ENCODE peak calls at places on chromosomes 13 and 19, in four cellular contexts. O, C, Q and Y are unnamed samples.

GRCh38 chr19:49787746-49788145 is 20.9 kb downstream of the AP2A1 start:
- DNase-seq in O (no peak), C (no peak), Q (no peak), Y (no peak)

GRCh38 chr13:101473458-101473857 is 21.0 kb downstream of the ITGBL1 start:
- DNase-seq in O (no peak), C (no peak), Q (peak; percentile 78), Y (no peak)

GRCh38 chr13:73340069-73340468 is 281.3 kb downstream of the KLF5 start:
- DNase-seq in O (no peak), C (no peak), Q (no peak), Y (no peak)

GRCh38 chr19:12272386-12272785 is 22.3 kb downstream of the ZNF44 start:
- DNase-seq in O (no peak), C (no peak), Q (no peak), Y (no peak)

GRCh38 chr19:43300876-43301765 is 31.8 kb upstream of the PSG9 start:
- DNase-seq in O (no peak), C (no peak), Q (no peak), Y (no peak)

GRCh38 chr13:81540777-81541176 is 1199.9 kb upstream of the SPRY2 start:
- DNase-seq in O (no peak), C (peak; percentile 13), Q (no peak), Y (peak; percentile 55)

GRCh38 chr13:44972956-44973581 is 16.2 kb downstream of the NUFIP1 start:
- DNase-seq in O (no peak), C (peak; percentile 32), Q (no peak), Y (peak; percentile 53)

GRCh38 chr19:43814663-43815352 is 12.3 kb upstream of the ZNF283 start:
- DNase-seq in O (no peak), C (no peak), Q (no peak), Y (no peak)

GRCh38 chr13:28322256-28322895 is 172.6 kb downstream of the FLT1 start:
- DNase-seq in O (no peak), C (no peak), Q (no peak), Y (no peak)

GRCh38 chr13:39226359-39226758 is 188.1 kb downstream of the NHLRC3 start:
- DNase-seq in O (no peak), C (no peak), Q (no peak), Y (peak; percentile 10)

GRCh38 chr13:95385808-95386207 is 84.6 kb upstream of the ABCC4 start:
- DNase-seq in O (no peak), C (no peak), Q (no peak), Y (no peak)

GRCh38 chr19:28632357-28633076 is 580.4 kb downstream of the UQCRFS1 start:
- DNase-seq in O (no peak), C (no peak), Q (no peak), Y (no peak)

GRCh38 chr19:42023121-42023942 is 29.3 kb upstream of the ATP1A3 start:
- DNase-seq in O (no peak), C (peak; percentile 55), Q (no peak), Y (peak; percentile 78)

GRCh38 chr13:46831588-46832194 is 34.7 kb upstream of the ESD start:
- DNase-seq in O (no peak), C (peak; percentile 61), Q (peak; percentile 8), Y (peak; percentile 71)

GRCh38 chr19:4506449-4507149 is 11.7 kb downstream of the PLIN4 start:
- DNase-seq in O (no peak), C (no peak), Q (no peak), Y (no peak)

GRCh38 chr19:54114340-54114826 is 1.1 kb downstream of the TFPT start:
- DNase-seq in O (no peak), C (peak; percentile 29), Q (no peak), Y (peak; percentile 64)

GRCh38 chr13:41652735-41653361 is 195.5 kb downstream of the RGCC start:
- DNase-seq in O (no peak), C (peak; percentile 33), Q (no peak), Y (peak; percentile 52)

GRCh38 chr19:7919681-7920519 is at the start of gene SNAPC2:
- DNase-seq in O (peak; percentile 70), C (peak; percentile 97), Q (peak; percentile 76), Y (peak; percentile 97)

DNA sequence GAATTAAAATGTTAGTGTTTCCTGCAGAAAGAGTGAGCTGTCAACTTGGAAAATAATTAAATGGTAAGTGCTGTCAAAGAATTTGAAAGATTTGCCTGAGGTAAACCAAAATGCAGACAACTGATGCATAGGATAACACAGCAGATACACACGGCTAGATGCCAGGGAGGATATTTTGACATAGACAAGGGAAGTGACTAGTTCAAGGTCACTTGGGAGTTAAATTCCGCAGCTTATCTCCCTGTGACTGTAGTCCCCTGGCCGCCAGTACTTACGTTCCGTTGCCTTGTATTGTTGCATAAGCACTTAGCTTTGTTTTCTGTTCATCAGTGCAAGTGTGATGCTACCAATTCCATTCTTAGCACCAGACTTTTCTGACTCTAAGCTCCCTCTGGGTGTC is 247.3 kb upstream of the MAB21L1 start:
- DNase-seq in O (no peak), C (no peak), Q (no peak), Y (no peak)
- H3K4me3 ChIP-seq in O (no peak overlapping the region), C (no peak overlapping the region), Q (no peak overlapping the region), Y (no peak overlapping the region)

GRCh38 chr19:33062902-33063301 is 1.8 kb downstream of the RHPN2 start:
- DNase-seq in O (no peak), C (no peak), Q (no peak), Y (no peak)
- H3K4me3 ChIP-seq in O (no peak overlapping the region), C (peak overlapping the region; percentile 95), Q (no peak overlapping the region), Y (peak overlapping the region; percentile 87)

DNA sequence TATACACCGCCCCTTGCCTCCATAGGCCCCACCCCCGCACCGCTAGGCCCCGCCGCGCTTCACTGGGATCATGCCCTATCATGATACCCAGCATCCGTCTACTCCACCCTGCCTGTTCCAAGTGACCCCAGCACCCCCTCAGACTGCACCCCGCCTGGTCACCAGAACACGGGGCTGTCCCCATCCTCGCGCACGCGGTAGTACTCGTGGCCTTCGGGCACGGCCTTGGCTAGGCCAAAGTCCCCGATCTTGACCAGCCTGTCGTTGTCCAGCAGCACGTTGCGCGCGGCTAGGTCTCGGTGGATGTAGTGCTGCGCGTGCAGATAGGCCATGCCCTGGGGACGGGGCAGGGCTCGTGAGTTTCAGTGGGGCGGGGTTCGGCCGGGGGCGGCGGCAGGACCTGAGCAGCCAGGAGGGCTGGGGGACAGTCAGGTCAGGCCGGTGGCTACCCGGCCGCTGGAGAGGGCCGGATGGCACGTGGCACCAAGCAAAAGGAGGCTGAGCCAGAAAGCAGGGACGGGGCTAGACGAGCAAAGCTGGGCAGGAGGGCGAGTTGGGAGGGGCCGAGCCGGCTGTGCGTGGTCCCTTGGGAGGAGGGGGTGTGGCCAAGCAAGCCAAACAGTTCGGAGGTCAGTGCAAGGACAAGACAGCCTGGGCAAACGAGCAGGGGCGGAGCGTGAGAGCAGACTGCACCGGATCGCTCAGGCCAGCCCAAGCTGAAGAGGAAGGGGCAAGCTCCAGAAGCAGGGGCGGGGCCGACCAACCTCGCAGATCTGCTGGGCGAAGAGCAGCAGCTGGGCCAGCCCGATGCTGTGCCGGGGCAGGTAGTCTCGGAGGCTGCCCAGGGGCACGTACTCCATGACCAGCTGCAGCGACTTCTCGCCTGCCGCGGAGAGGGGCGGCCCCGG is 13.6 kb upstream of the ICAM3 start:
- DNase-seq in O (no peak), C (peak; percentile 95), Q (no peak), Y (peak; percentile 96)
- H3K4me3 ChIP-seq in O (no peak overlapping the region), C (peak overlapping the region; percentile 50), Q (no peak overlapping the region), Y (peak overlapping the region; percentile 91)

DNA sequence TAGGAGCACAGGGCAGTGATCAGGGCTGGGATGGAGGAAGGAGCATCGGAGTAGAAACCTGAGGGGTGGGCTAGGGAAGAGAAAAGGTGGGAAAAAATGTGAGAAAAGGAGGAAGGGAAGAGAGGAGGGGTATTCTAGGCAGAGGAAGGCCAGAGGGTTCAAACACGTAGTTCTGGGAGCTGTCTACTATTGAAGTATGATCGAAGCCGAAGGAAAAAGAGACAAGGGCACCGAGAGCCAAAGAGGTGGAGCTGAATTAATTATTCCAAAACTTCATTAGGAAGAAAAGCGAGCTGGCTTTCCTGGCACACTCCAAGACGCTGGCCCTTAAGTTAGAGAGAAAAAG is 7.8 kb downstream of the DLL3 start:
- DNase-seq in O (no peak), C (no peak), Q (no peak), Y (no peak)
- H3K4me3 ChIP-seq in O (no peak overlapping the region), C (peak overlapping the region; percentile 53), Q (peak overlapping the region; percentile 71), Y (peak overlapping the region; percentile 79)

GRCh38 chr19:18278521-18279265 is 2.7 kb downstream of the JUND start:
- DNase-seq in O (no peak), C (no peak), Q (no peak), Y (peak; percentile 43)

GRCh38 chr19:18273566-18274302 is 518 bp downstream of the IQCN start:
- DNase-seq in O (no peak), C (no peak), Q (no peak), Y (no peak)

GRCh38 chr19:18274303-18274775 is at the start of gene IQCN:
- DNase-seq in O (no peak), C (no peak), Q (no peak), Y (peak; percentile 74)

GRCh38 chr19:18271433-18271841 is 2.8 kb downstream of the IQCN start:
- DNase-seq in O (no peak), C (no peak), Q (no peak), Y (no peak)

GRCh38 chr19:18274776-18275356 is 614 bp upstream of the IQCN start:
- DNase-seq in O (no peak), C (no peak), Q (peak; percentile 58), Y (peak; percentile 37)
- H3K4me3 ChIP-seq in O (no peak overlapping the region), C (no peak overlapping the region), Q (no peak overlapping the region), Y (no peak overlapping the region)

DNA sequence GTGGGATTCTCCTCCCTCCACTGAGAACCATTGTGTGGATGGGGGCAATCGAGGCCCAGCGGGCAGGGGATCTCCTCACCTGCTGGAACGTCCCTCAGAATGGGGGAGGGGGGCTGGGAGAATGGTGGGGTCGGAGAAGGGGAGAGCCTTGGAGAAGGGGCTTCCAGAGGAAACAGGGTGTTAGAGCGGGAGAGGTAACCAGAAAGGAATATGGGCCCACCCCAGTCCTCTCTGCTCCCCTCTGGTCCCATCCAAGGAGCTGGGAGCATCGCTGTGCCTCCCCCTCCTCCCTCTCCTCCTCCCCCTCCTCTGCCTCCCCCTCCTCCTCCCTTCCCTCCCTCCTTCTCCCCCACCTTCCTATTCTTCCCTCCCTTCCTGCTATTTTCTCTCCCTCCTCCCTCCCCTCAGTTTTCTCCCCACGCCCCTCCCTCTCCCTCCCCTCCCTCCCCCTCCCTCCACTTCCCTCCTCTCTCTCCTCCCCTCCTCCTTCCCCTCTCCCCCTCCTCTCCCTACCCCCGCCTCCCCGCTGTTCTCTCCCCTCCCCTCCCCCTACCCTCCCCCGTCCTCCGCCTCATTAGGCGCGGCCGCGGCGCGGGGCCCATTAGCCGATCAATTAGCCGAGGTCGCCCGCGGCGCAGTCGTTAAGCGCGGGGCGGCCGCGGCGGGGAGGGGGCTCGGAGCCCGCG is 15.5 kb downstream of the TLE5 start:
- DNase-seq in O (no peak), C (peak; percentile 93), Q (no peak), Y (peak; percentile 79)
- H3K4me3 ChIP-seq in O (no peak overlapping the region), C (peak overlapping the region; percentile 46), Q (peak overlapping the region; percentile 41), Y (peak overlapping the region; percentile 64)

DNA sequence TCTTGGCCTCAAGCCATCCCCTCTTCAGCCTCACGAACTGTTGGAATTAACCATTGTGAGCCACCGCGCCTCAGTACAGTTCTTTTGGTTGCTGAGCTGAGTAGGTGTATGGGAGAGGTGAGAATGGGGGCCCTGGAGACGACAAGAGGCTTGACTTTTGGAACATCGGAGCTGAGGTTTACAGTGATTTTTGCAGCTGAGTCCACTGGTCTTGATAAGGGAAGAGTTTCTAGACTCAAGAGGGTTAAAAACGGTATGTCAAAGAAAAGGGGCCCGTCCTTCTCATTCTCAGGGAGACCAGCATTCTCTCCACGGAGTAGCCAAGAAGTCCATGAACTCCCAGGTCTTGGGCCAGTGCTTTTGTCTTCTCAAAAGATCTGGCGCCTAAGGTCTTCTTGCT is 6.5 kb upstream of the QTRT1 start:
- DNase-seq in O (no peak), C (no peak), Q (no peak), Y (no peak)
- H3K4me3 ChIP-seq in O (no peak overlapping the region), C (peak overlapping the region; percentile 35), Q (no peak overlapping the region), Y (no peak overlapping the region)